ENCODE peak calls at places on chromosomes 7 and 10, in five cellular contexts. Z, G, T, L and K are unnamed samples.

GRCh38 chr7:34928052-34928451 is 109.2 kb downstream of the DPY19L1 start:
- DNase-seq in L (peak), G (peak), Z (no peak), T (peak), K (peak)

GRCh38 chr10:22316286-22317120 is at the start of gene COMMD3:
- DNase-seq in T (peak), Z (peak), G (no peak), L (peak), K (peak)

GRCh38 chr10:60733189-60733815 is 45.0 kb upstream of the CDK1 start:
- DNase-seq in L (peak), Z (no peak), G (peak), T (no peak), K (peak)

GRCh38 chr7:108323305-108323832 is 132.9 kb downstream of the NRCAM start:
- DNase-seq in G (no peak), Z (no peak), T (no peak), L (no peak), K (no peak)

GRCh38 chr10:122342293-122343134 is 32.0 kb upstream of the PLEKHA1 start:
- DNase-seq in Z (no peak), T (peak), L (no peak), G (no peak), K (peak)

GRCh38 chr10:88966785-88967184 is 14.2 kb upstream of the ACTA2 start:
- DNase-seq in T (no peak), G (no peak), L (peak), Z (no peak), K (no peak)

GRCh38 chr10:70192325-70192966 is 22.1 kb upstream of the SAR1A start:
- DNase-seq in Z (no peak), L (no peak), T (no peak), G (no peak), K (no peak)

GRCh38 chr7:131562941-131563340 is 6.5 kb upstream of the PODXL start:
- DNase-seq in Z (no peak), T (no peak), L (no peak), G (no peak), K (no peak)

GRCh38 chr7:739455-739963 is 12.4 kb upstream of the PRKAR1B start:
- DNase-seq in Z (no peak), G (no peak), L (no peak), T (no peak), K (no peak)

GRCh38 chr7:122691569-122692235 is 7.2 kb downstream of the RNF133 start:
- DNase-seq in G (no peak), T (no peak), Z (no peak), L (no peak), K (no peak)

GRCh38 chr7:112167144-112167543 is 39.1 kb downstream of the DOCK4 start:
- DNase-seq in G (no peak), L (no peak), Z (no peak), T (no peak), K (no peak)

GRCh38 chr7:66301737-66302136 is 96.6 kb downstream of the TPST1 start:
- DNase-seq in T (no peak), G (no peak), Z (no peak), L (no peak), K (no peak)

GRCh38 chr10:119370972-119371703 is 163.8 kb downstream of the GRK5 start:
- DNase-seq in Z (peak), G (no peak), L (peak), T (no peak), K (no peak)

GRCh38 chr7:120740348-120740747 is 117.6 kb downstream of the TSPAN12 start:
- DNase-seq in G (no peak), L (no peak), Z (no peak), T (no peak), K (no peak)

GRCh38 chr10:62582804-62583208 is 208.6 kb downstream of the ZNF365 start:
- DNase-seq in T (no peak), Z (peak), G (no peak), L (peak), K (no peak)

GRCh38 chr7:127189885-127190284 is 62.9 kb downstream of the GRM8 start:
- DNase-seq in Z (no peak), L (no peak), G (no peak), T (no peak), K (no peak)

GRCh38 chr7:94650137-94650536 is 5.8 kb downstream of the SGCE start:
- DNase-seq in L (no peak), G (no peak), T (no peak), Z (no peak), K (no peak)

GRCh38 chr10:118835682-118836326 is 81.0 kb upstream of the CACUL1 start:
- DNase-seq in G (no peak), T (no peak), Z (no peak), L (no peak), K (no peak)

GRCh38 chr7:158278745-158279320 is 308.8 kb downstream of the PTPRN2 start:
- DNase-seq in T (no peak), L (peak), G (no peak), Z (peak), K (no peak)

GRCh38 chr10:656883-657282 is 32.6 kb downstream of the DIP2C start:
- DNase-seq in T (no peak), L (no peak), G (no peak), Z (no peak), K (no peak)

GRCh38 chr10:69394020-69394419 is 22.7 kb downstream of the TACR2 start:
- DNase-seq in Z (no peak), G (no peak), T (no peak), L (no peak), K (no peak)

DNA sequence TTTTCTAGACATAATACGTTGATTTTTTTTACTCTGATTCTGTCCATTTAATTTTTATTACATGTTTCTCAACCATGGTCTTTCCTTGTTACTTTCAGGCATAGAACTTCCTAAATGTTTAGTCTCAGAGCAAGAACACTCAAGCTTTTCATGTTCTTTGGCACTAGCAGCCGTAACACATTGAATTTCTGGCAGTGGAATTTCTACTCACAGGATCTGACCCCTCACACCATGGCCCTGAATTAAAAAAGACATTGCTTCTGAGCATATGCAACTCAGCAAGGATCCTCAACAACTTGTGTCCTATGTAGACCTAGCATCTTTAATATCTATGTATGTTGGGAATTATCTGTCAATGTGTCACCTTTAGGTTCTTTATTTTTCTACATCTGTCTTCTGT is 23.0 kb downstream of the RPA3 start:
- DNase-seq in G (no peak), L (no peak), Z (no peak), T (no peak), K (no peak)
- H3K27ac ChIP-seq in G (no peak), L (peak), Z (peak), T (no peak), K (no peak)

DNA sequence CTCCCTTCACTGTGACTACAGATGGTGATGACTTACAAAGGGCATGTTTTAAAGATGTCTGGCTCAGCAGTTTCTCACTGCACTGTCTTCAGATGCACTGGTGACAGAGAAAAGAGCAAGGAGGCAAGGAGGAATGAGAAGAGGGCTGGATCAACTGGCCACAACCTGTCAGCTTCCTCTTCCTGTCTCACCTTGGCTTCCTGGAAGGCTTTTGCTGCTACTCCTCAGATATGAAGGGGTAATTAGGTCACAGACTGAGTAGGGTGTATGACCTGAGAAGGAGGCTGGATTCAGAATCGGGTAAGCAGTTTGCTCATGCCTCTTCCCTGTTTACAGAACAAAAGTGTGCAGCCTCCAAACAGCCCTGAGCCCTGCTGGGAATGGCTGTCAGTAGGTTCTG is 143.4 kb upstream of the GHITM start:
- DNase-seq in Z (no peak), G (no peak), T (no peak), L (no peak), K (no peak)
- H3K27ac ChIP-seq in Z (no peak), G (no peak), T (no peak), L (no peak), K (no peak)

DNA sequence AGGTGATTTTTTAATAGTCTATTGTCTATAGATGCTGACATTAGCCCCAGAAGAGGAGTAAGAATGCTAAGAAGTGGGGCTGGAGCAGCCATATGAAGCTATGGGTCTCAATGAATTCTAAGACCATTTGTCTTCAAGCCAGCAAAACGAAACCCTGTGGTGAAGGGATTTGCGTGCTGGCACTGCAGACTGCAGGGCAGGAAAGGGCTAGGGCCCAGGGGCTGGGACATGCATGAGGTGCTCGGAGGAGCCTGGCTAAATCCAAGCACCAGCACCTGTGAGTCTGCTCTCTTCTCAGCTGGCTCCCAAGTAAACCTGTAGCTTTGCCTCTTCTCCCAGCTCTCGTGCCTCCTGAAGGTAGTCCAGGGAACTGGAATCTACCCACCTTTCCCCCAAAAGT is 1.3 kb upstream of the NDST2 start:
- DNase-seq in T (no peak), Z (no peak), L (peak), G (no peak), K (no peak)
- H3K27ac ChIP-seq in T (no peak), Z (no peak), L (peak), G (no peak), K (peak)

GRCh38 chr7:101935521-101936141 is 118.2 kb downstream of the CUX1 start:
- DNase-seq in T (no peak), Z (no peak), G (no peak), L (peak), K (no peak)

GRCh38 chr7:101933028-101933427 is 115.6 kb downstream of the CUX1 start:
- DNase-seq in T (no peak), G (no peak), Z (no peak), L (no peak), K (no peak)

GRCh38 chr7:101934618-101935017 is 117.2 kb downstream of the CUX1 start:
- DNase-seq in Z (no peak), G (no peak), T (no peak), L (no peak), K (no peak)

GRCh38 chr7:101932053-101932452 is 114.6 kb downstream of the CUX1 start:
- DNase-seq in G (no peak), L (no peak), Z (no peak), T (no peak), K (no peak)

GRCh38 chr7:101933685-101934084 is 116.3 kb downstream of the CUX1 start:
- DNase-seq in G (no peak), L (no peak), Z (no peak), T (no peak), K (no peak)
- H3K27ac ChIP-seq in G (no peak), L (peak), Z (no peak), T (no peak), K (no peak)

GRCh38 chr10:36489928-36490279 is 635.5 kb upstream of the ANKRD30A start:
- DNase-seq in Z (no peak), L (no peak), G (no peak), T (no peak), K (no peak)

GRCh38 chr10:36493511-36493880 is 631.9 kb upstream of the ANKRD30A start:
- DNase-seq in G (no peak), L (no peak), T (no peak), Z (no peak), K (no peak)

GRCh38 chr10:36489181-36489927 is 636.0 kb upstream of the ANKRD30A start:
- DNase-seq in Z (no peak), G (no peak), L (no peak), T (no peak), K (no peak)

GRCh38 chr10:36494386-36494785 is 631.0 kb upstream of the ANKRD30A start:
- DNase-seq in L (no peak), Z (no peak), T (no peak), G (no peak), K (no peak)

DNA sequence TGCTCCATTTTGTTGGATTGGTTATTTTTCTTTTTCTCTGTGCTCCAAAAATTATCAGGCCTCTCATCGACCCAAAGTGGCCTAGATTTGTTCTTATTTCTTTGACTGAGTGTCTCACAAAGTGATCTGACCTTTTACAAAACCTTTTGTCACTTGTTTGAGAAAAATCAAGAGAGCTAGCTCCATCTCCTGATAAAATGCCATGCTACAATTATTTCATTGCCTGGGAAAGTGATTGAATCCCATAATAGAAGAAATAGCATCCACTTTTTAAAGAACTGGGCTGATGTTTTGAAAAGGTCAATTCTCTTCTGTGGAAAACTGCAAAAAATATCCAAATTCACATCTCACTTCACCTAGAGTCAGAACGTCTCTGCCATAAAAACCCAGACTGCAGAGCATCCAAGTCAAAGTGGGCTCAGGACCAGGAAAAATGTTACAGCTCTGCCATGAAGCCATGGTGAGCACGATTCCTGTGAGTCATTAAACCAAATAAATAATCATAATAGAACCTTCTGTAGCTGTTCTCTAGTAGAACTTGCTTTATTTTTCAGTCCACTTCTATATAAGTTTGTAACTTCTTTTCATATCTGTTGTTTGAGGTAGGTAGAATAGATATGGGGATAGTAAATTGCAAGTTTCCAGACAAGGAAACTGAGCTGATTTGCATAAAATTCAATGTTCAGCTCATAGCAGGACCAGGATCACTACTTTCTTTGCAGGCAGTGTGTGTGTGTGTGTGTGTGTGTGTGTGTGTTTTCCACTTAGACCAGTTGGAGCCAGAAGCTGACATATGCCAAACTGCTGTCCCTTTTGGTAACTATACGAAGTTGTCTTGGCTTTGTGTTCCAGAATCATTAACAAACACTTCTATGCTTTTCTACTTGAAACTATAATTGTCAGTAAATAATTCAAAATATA is 632.5 kb upstream of the ANKRD30A start:
- DNase-seq in G (no peak), Z (no peak), T (no peak), L (no peak), K (no peak)
- H3K27ac ChIP-seq in G (no peak), Z (no peak), T (no peak), L (no peak), K (no peak)

GRCh38 chr7:47047384-47047783 is 534.5 kb downstream of the TNS3 start:
- DNase-seq in T (no peak), L (no peak), Z (no peak), G (no peak), K (no peak)

GRCh38 chr7:47046949-47047348 is 535.0 kb downstream of the TNS3 start:
- DNase-seq in L (no peak), G (no peak), T (no peak), Z (no peak), K (no peak)

GRCh38 chr7:47045169-47045568 is 536.7 kb downstream of the TNS3 start:
- DNase-seq in Z (no peak), L (peak), T (no peak), G (no peak), K (no peak)

GRCh38 chr7:47044620-47045019 is 537.3 kb downstream of the TNS3 start:
- DNase-seq in T (no peak), Z (no peak), L (no peak), G (no peak), K (no peak)

DNA sequence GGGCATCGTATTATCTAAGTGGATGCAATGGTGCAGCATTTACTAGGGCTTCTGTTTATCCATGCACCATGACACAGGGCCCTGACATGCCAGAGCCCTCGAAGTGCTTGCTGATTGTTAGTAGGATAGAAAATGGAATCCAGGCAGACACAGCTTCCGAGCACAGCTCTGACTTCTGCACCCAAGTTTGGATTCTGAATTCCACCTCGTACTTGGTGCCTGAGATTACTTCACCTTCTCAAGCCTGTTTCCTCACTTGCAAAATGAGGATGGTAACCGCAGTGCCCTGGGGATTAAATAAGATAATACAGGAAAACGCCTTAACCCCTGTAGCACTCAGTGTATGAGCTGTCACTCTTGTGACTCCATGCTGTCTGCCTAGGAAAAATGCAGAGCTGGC is 536.3 kb downstream of the TNS3 start:
- DNase-seq in Z (no peak), G (no peak), T (no peak), L (no peak), K (no peak)
- H3K27ac ChIP-seq in Z (peak), G (no peak), T (no peak), L (no peak), K (no peak)

GRCh38 chr10:29472268-29473086 is 162.3 kb downstream of the SVIL start:
- DNase-seq in T (no peak), Z (no peak), L (no peak), G (no peak), K (no peak)
- H3K27ac ChIP-seq in T (no peak), Z (no peak), L (peak), G (no peak), K (no peak)